ENCODE peak calls at places on chromosomes 16 and 17, in seven cellular contexts. V is CD4-positive, alpha-beta memory T cell; L is caudate nucleus; I is GM23338; J is left ventricle myocardium inferior; Y is RWPE1; P is PC-9. R is an unnamed sample.

GRCh38 chr16:46790599-46791270 is 40.2 kb downstream of the C16orf87 start:
- DNase-seq in V (no peak), Y (no peak), P (no peak), L (no peak), J (no peak), I (no peak), R (no peak)

GRCh38 chr17:60959696-60960095 is 282.0 kb downstream of the BCAS3 start:
- DNase-seq in I (no peak), J (no peak), P (no peak), Y (no peak), V (no peak), L (no peak), R (no peak)

GRCh38 chr16:81483064-81483969 is 38.7 kb downstream of the CMIP start:
- DNase-seq in Y (no peak), I (no peak), V (no peak), L (no peak), J (peak), P (no peak), R (no peak)

GRCh38 chr17:37050905-37051304 is 102.2 kb downstream of the AATF start:
- DNase-seq in J (no peak), L (no peak), P (no peak), Y (no peak), V (no peak), I (no peak), R (no peak)

GRCh38 chr16:5073279-5073629 is 1.6 kb downstream of the ALG1 start:
- DNase-seq in L (no peak), J (no peak), V (no peak), I (no peak), P (no peak), Y (no peak), R (no peak)

GRCh38 chr17:74130841-74131240 is 72.6 kb upstream of the RPL38 start:
- DNase-seq in I (no peak), L (no peak), Y (no peak), J (no peak), P (no peak), V (no peak), R (no peak)

GRCh38 chr16:79845006-79845733 is 244.6 kb upstream of the MAF start:
- DNase-seq in P (no peak), J (no peak), L (no peak), V (no peak), Y (no peak), I (no peak), R (no peak)

GRCh38 chr17:63998721-63999679 is 849 bp downstream of the PRR29 start:
- DNase-seq in J (no peak), Y (no peak), I (peak), L (no peak), P (no peak), V (peak), R (no peak)

GRCh38 chr17:40452074-40452787 is 9.0 kb downstream of the IGFBP4 start:
- DNase-seq in Y (no peak), P (no peak), I (no peak), J (no peak), L (no peak), V (no peak), R (no peak)

GRCh38 chr16:21639493-21639892 is 12.9 kb downstream of the IGSF6 start:
- DNase-seq in V (no peak), J (no peak), Y (no peak), P (no peak), L (no peak), I (no peak), R (no peak)

GRCh38 chr16:21638573-21638975 is 13.8 kb downstream of the IGSF6 start:
- DNase-seq in L (no peak), Y (peak), J (no peak), P (peak), I (no peak), V (peak), R (no peak)

GRCh38 chr16:21634216-21634615 is 18.2 kb downstream of the IGSF6 start:
- DNase-seq in Y (no peak), P (peak), I (no peak), V (no peak), L (no peak), J (no peak), R (no peak)

GRCh38 chr16:21637032-21637968 is 15.1 kb downstream of the IGSF6 start:
- DNase-seq in J (no peak), I (no peak), P (no peak), Y (no peak), V (no peak), L (no peak), R (no peak)
- H3K27ac ChIP-seq in J (no peak), I (no peak), P (peak), Y (peak), V (no peak), L (no peak), R (no peak)

DNA sequence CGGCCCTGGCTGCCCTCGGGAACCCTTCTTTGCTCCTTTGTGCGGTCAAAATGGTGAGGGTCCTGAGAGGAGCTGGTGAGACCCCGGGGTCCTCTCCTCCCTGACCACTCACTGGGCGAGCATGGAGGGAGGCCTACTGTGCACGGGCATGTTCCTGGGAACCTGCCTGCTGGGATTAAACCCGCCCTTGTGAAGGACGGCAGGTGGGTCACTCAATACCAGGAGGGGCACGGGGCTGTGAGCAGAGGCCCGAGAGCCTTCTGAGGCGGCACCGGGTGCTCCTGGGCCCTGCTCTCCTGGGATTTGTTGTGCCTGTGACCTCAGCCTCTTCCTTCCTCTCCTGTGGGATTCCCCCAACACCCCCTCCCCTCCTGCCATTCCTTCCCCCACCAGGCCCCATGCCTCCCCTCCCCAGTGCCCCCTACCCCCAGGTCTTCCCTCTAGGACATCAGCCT is 19.7 kb downstream of the METRNL start:
- DNase-seq in P (no peak), I (no peak), J (no peak), Y (no peak), V (no peak), L (no peak), R (no peak)
- H3K27ac ChIP-seq in P (no peak), I (no peak), J (peak), Y (peak), V (no peak), L (no peak), R (no peak)

GRCh38 chr16:86926695-86927094 is 348.3 kb downstream of the FOXL1 start:
- DNase-seq in Y (no peak), J (no peak), V (no peak), I (no peak), L (no peak), P (no peak), R (no peak)

GRCh38 chr16:86923656-86924055 is 345.3 kb downstream of the FOXL1 start:
- DNase-seq in P (no peak), I (no peak), L (no peak), J (no peak), Y (no peak), V (no peak), R (no peak)

GRCh38 chr16:86925067-86925791 is 346.9 kb downstream of the FOXL1 start:
- DNase-seq in P (no peak), L (no peak), J (no peak), V (no peak), I (no peak), Y (no peak), R (no peak)

GRCh38 chr16:86926146-86926545 is 347.8 kb downstream of the FOXL1 start:
- DNase-seq in P (no peak), J (no peak), V (no peak), I (no peak), Y (no peak), L (no peak), R (no peak)

GRCh38 chr16:86924537-86924936 is 346.2 kb downstream of the FOXL1 start:
- DNase-seq in I (no peak), P (no peak), Y (no peak), J (no peak), V (no peak), L (no peak), R (no peak)
- H3K27ac ChIP-seq in I (no peak), P (no peak), Y (peak), J (no peak), V (no peak), L (no peak), R (no peak)

GRCh38 chr16:25298165-25298872 is 40.7 kb upstream of the ZKSCAN2 start:
- DNase-seq in L (no peak), Y (no peak), P (no peak), V (no peak), I (no peak), J (no peak), R (no peak)

GRCh38 chr16:25299792-25300590 is 42.3 kb upstream of the ZKSCAN2 start:
- DNase-seq in J (no peak), V (no peak), L (no peak), I (no peak), Y (no peak), P (no peak), R (no peak)

GRCh38 chr16:25291580-25291979 is 33.9 kb upstream of the ZKSCAN2 start:
- DNase-seq in V (no peak), I (no peak), J (no peak), L (no peak), P (no peak), Y (no peak), R (no peak)

DNA sequence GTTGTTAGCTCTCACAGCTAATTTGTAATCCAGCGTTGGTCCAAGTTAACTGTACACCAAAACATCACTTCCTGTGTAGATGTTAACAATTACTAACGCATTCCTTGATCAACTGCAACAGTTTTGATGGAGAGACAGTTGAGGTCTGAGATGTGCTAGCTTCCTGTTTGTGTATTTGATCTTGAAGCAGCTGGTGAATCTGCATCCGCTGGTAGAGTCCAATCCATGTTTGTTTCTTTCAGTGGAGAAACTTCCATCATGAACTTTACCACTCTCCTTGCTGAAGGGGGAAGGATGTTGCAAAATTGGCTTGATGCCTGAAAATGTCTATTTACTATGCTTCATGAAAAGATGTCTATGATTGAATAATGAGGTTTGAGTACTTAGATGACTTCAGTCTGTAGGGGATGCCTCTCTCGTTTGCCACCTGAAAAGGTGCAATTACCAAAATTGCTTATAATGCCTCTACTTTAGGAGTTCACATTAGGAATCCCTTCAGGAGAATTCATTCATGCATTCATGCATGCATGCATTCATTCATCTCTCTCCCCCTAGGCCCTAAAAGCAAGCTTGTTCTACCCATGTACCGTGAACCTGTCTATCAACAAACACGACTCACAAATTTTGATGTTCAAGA is 39.6 kb upstream of the ZKSCAN2 start:
- DNase-seq in I (no peak), V (no peak), L (no peak), Y (no peak), J (no peak), P (no peak), R (no peak)
- H3K27ac ChIP-seq in I (no peak), V (no peak), L (no peak), Y (no peak), J (no peak), P (no peak), R (no peak)

GRCh38 chr17:16294560-16294959 is 58.7 kb downstream of the CENPV start:
- DNase-seq in I (no peak), Y (no peak), L (no peak), P (no peak), J (no peak), V (no peak), R (no peak)

GRCh38 chr17:16300554-16300953 is 52.7 kb downstream of the CENPV start:
- DNase-seq in J (no peak), L (no peak), V (no peak), I (no peak), P (no peak), Y (no peak), R (no peak)

GRCh38 chr17:16298140-16298662 is 55.1 kb downstream of the CENPV start:
- DNase-seq in P (no peak), L (no peak), Y (no peak), V (no peak), I (no peak), J (no peak), R (no peak)

GRCh38 chr17:16293918-16294317 is 59.4 kb downstream of the CENPV start:
- DNase-seq in V (no peak), Y (no peak), L (no peak), P (no peak), J (no peak), I (no peak), R (no peak)

DNA sequence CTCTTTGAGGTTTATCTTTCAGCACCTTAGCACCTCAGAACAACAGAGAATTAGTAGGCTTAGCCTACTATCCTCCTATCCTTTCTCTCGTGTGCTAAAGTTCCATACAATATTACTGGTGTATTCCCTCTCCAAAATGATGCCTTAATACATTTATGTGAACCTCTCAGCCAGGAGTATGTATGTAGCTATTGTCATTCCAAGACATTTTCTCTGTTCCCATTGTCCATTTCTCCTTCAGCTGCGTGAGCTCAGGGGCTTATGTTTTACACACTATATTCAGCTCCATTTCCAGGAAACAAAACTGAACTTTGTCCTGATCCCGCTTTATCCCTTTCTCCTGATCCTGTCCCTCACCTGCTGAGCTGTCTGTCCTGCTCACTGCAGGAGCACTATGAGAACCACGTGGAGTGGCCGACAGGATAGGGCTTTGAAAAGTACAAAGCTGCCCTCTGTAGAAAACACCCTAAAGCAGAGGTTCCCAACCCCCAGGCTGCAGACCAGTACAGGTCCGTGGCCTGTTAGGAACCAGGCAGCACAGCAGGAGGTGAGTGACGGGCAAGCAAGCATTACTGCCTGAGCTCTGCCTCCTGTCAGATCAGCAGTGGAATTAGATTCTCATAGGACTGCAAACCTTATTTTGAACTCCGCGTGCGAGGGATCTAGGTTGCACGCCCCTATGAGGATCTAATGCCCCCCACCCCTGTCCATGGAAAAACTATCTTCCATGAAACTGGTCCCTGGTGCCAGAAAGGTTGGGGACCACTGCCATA is 55.7 kb downstream of the CENPV start:
- DNase-seq in Y (no peak), V (no peak), L (no peak), I (peak), J (no peak), P (no peak), R (no peak)
- H3K27ac ChIP-seq in Y (no peak), V (no peak), L (no peak), I (no peak), J (no peak), P (no peak), R (no peak)

GRCh38 chr16:67246081-67246944 is 968 bp downstream of the FHOD1 start:
- DNase-seq in I (peak), L (peak), P (peak), V (no peak), Y (peak), J (peak), R (peak)

GRCh38 chr16:67246945-67247697 is at the start of gene FHOD1:
- DNase-seq in V (peak), Y (peak), L (peak), P (peak), I (peak), J (peak), R (peak)

GRCh38 chr16:67245189-67245585 is 2.1 kb downstream of the FHOD1 start:
- DNase-seq in Y (no peak), L (no peak), I (no peak), V (no peak), P (no peak), J (no peak), R (no peak)

GRCh38 chr16:67244387-67245188 is 2.7 kb downstream of the FHOD1 start:
- DNase-seq in J (peak), P (peak), V (peak), Y (peak), L (no peak), I (no peak), R (no peak)

DNA sequence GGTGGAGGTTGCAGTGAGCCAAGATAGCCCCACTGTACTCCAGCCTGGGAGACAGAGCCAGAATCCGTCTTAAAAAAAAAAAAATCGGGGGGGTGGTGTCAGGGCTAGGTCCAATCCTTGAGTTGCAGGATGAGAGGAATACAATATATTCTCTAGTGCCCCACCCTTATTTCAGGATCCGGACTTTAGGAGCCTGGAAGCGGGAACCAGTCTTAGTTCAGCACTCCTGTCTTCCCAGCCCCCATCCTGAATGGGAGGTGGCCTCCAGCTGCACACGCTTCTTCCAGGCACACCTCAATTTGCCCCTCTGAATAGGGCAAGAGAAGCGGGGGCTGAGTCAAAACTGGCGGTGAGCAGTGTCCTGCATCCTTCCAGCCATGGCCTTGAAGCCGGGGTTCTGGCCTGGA is 1.6 kb downstream of the FHOD1 start:
- DNase-seq in I (no peak), V (no peak), P (no peak), Y (no peak), L (no peak), J (no peak), R (no peak)
- H3K27ac ChIP-seq in I (peak), V (peak), P (peak), Y (peak), L (peak), J (peak), R (peak)

DNA sequence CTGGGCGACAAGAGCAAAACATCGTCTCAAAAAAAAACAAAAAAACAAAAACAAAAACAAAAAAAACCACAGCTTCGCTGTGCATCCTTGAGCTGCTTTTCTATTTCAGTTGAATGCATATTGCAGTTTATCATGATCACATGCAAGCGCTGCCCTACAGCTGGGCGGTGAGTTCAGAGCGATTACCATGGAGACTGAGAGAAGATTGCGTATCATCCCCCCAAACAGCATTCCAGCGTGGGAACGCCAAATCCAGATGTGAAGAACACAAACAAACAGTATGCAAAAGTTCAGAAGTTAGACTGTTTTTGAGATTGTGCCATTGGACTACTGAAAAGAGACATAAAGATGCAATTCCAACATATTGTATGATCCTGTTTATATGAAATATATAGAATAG is 15.1 kb upstream of the SLC52A1 start:
- DNase-seq in Y (no peak), L (no peak), V (no peak), I (no peak), J (no peak), P (no peak), R (no peak)
- H3K27ac ChIP-seq in Y (no peak), L (no peak), V (no peak), I (no peak), J (peak), P (no peak), R (no peak)

GRCh38 chr16:57389087-57389468 is 15.5 kb upstream of the CCL17 start:
- DNase-seq in V (no peak), Y (no peak), L (no peak), P (no peak), I (no peak), J (no peak), R (no peak)

GRCh38 chr16:57392694-57393093 is 11.9 kb upstream of the CCL17 start:
- DNase-seq in J (no peak), I (no peak), L (no peak), V (no peak), P (peak), Y (no peak), R (no peak)

GRCh38 chr16:57391308-57391699 is 13.3 kb upstream of the CCL17 start:
- DNase-seq in L (no peak), J (no peak), V (no peak), I (no peak), Y (no peak), P (no peak), R (no peak)

GRCh38 chr16:57391708-57392107 is 12.9 kb upstream of the CCL17 start:
- DNase-seq in L (no peak), J (no peak), V (no peak), I (no peak), P (no peak), Y (no peak), R (no peak)

GRCh38 chr16:57390635-57391307 is 13.8 kb upstream of the CCL17 start:
- DNase-seq in J (no peak), L (no peak), I (no peak), V (no peak), P (no peak), Y (no peak), R (no peak)
- H3K27ac ChIP-seq in J (peak), L (no peak), I (no peak), V (no peak), P (no peak), Y (no peak), R (no peak)

R was measured in substantia nigra.